ENCODE peak calls at places on chromosome 15, in eight cellular contexts. P, A, I, J, F, C, R and Z are unnamed samples.

GRCh38 chr15:91866971-91867372 is 13.5 kb downstream of the SLCO3A1 start:
- DNase-seq in P (no peak), A (peak; percentile 67), I (no peak), J (no peak), F (no peak), C (peak; percentile 69), R (peak; percentile 67), Z (no peak)

GRCh38 chr15:29123991-29124390 is 145.6 kb downstream of the NSMCE3 start:
- DNase-seq in P (no peak), A (no peak), I (no peak), J (no peak), F (no peak), C (no peak), R (no peak), Z (no peak)

GRCh38 chr15:90201150-90201943 is at the start of gene SEMA4B:
- DNase-seq in P (peak; percentile 57), A (peak; percentile 77), I (peak; percentile 97), J (peak; percentile 73), F (peak; percentile 72), C (peak; percentile 29), R (peak; percentile 79), Z (peak; percentile 92)

GRCh38 chr15:68228143-68228970 is 1.2 kb downstream of the CLN6 start:
- DNase-seq in P (no peak), A (no peak), I (peak; percentile 29), J (no peak), F (no peak), C (no peak), R (no peak), Z (no peak)

GRCh38 chr15:25728816-25729215 is 134.3 kb downstream of the ATP10A start:
- DNase-seq in P (no peak), A (no peak), I (no peak), J (no peak), F (no peak), C (no peak), R (no peak), Z (no peak)

GRCh38 chr15:64067564-64068030 is 21.3 kb upstream of the DAPK2 start:
- DNase-seq in P (peak; percentile 77), A (peak; percentile 19), I (peak; percentile 83), J (peak; percentile 63), F (peak; percentile 83), C (peak; percentile 59), R (peak; percentile 60), Z (peak; percentile 78)

GRCh38 chr15:98835889-98836288 is 171.7 kb downstream of the PGPEP1L start:
- DNase-seq in P (no peak), A (no peak), I (no peak), J (no peak), F (no peak), C (no peak), R (no peak), Z (no peak)

GRCh38 chr15:39321977-39322376 is 258.9 kb upstream of the THBS1 start:
- DNase-seq in P (no peak), A (no peak), I (no peak), J (no peak), F (no peak), C (no peak), R (no peak), Z (no peak)

GRCh38 chr15:77440378-77440999 is 19.8 kb downstream of the HMG20A start:
- DNase-seq in P (no peak), A (no peak), I (no peak), J (no peak), F (no peak), C (peak; percentile 44), R (no peak), Z (peak; percentile 26)

GRCh38 chr15:78082743-78083110 is 5.2 kb upstream of the TBC1D2B start:
- DNase-seq in P (no peak), A (no peak), I (no peak), J (no peak), F (no peak), C (no peak), R (no peak), Z (no peak)

GRCh38 chr15:46751303-46751702 is 966.0 kb upstream of the SEMA6D start:
- DNase-seq in P (no peak), A (no peak), I (no peak), J (no peak), F (no peak), C (no peak), R (no peak), Z (no peak)

GRCh38 chr15:64110945-64111678 is 15.3 kb downstream of the SNX1 start:
- DNase-seq in P (no peak), A (no peak), I (peak; percentile 20), J (no peak), F (no peak), C (no peak), R (no peak), Z (peak; percentile 33)

GRCh38 chr15:68445351-68445750 is 13.4 kb upstream of the ITGA11 start:
- DNase-seq in P (no peak), A (no peak), I (no peak), J (no peak), F (no peak), C (no peak), R (no peak), Z (no peak)

GRCh38 chr15:48332642-48333034 is 1.4 kb downstream of the DUT start:
- DNase-seq in P (no peak), A (no peak), I (peak; percentile 19), J (no peak), F (no peak), C (no peak), R (no peak), Z (no peak)

GRCh38 chr15:55741592-55742497 is 1.1 kb downstream of the PRTG start:
- DNase-seq in P (peak; percentile 33), A (no peak), I (peak; percentile 53), J (no peak), F (no peak), C (no peak), R (peak; percentile 25), Z (peak; percentile 28)

GRCh38 chr15:79140846-79141570 is 50.4 kb upstream of the RASGRF1 start:
- DNase-seq in P (no peak), A (no peak), I (no peak), J (no peak), F (no peak), C (no peak), R (no peak), Z (no peak)
- TF ChIP-seq CTCF in P (no peak), A (no peak), I (no peak), J (no peak), F (no peak), C (no peak), R (no peak), Z (no peak)

DNA sequence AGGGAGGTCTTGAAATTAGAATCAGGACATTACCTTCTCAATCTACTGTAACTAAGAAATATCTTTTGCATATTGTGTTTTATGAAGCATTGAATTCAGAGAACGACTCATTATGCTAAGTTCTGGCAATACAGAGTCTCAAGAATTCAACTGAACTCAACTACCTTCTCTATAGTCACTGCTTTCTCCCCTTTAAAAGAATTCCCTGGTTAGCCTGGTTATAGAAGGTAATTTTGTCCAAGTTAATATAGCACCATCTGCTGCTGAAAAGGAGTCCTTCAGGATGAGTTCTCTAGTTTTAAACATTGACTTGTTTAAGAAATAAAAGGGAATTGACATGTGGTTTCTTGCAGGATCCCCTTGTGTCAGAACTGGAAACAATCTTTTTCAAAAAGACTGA is 60.2 kb downstream of the IL16 start:
- DNase-seq in P (no peak), A (no peak), I (no peak), J (no peak), F (no peak), C (peak; percentile 85), R (no peak), Z (no peak)
- TF ChIP-seq CTCF in P (no peak), A (peak; percentile 62), I (no peak), J (peak; percentile 19), F (peak; percentile 63), C (peak; percentile 58), R (peak; percentile 33), Z (peak; percentile 23)

GRCh38 chr15:41047474-41047873 is 68.6 kb downstream of the INO80 start:
- DNase-seq in P (no peak), A (no peak), I (no peak), J (no peak), F (no peak), C (no peak), R (no peak), Z (no peak)

GRCh38 chr15:41051139-41051538 is 64.9 kb downstream of the INO80 start:
- DNase-seq in P (no peak), A (no peak), I (no peak), J (no peak), F (no peak), C (no peak), R (no peak), Z (no peak)

GRCh38 chr15:41043276-41043675 is 72.8 kb downstream of the INO80 start:
- DNase-seq in P (no peak), A (no peak), I (no peak), J (no peak), F (no peak), C (peak; percentile 79), R (no peak), Z (no peak)

GRCh38 chr15:41042851-41043250 is 73.2 kb downstream of the INO80 start:
- DNase-seq in P (no peak), A (no peak), I (no peak), J (no peak), F (no peak), C (no peak), R (no peak), Z (no peak)

GRCh38 chr15:41048397-41048796 is 67.7 kb downstream of the INO80 start:
- DNase-seq in P (no peak), A (no peak), I (peak; percentile 15), J (no peak), F (no peak), C (no peak), R (no peak), Z (peak; percentile 32)
- TF ChIP-seq CTCF in P (no peak), A (no peak), I (no peak), J (no peak), F (no peak), C (no peak), R (no peak), Z (no peak)

GRCh38 chr15:73249499-73249898 is 119.3 kb downstream of the HCN4 start:
- DNase-seq in P (no peak), A (no peak), I (no peak), J (no peak), F (no peak), C (peak; percentile 11), R (no peak), Z (no peak)
- TF ChIP-seq CTCF in P (no peak), A (no peak), I (no peak), J (no peak), F (no peak), C (no peak), R (no peak), Z (no peak)

GRCh38 chr15:42215854-42216829 is 8.0 kb upstream of the VPS39 start:
- DNase-seq in P (no peak), A (no peak), I (no peak), J (no peak), F (no peak), C (peak; percentile 13), R (no peak), Z (no peak)
- TF ChIP-seq CTCF in P (no peak), A (peak; percentile 26), I (no peak), J (no peak), F (no peak), C (no peak), R (no peak), Z (peak; percentile 35)

DNA sequence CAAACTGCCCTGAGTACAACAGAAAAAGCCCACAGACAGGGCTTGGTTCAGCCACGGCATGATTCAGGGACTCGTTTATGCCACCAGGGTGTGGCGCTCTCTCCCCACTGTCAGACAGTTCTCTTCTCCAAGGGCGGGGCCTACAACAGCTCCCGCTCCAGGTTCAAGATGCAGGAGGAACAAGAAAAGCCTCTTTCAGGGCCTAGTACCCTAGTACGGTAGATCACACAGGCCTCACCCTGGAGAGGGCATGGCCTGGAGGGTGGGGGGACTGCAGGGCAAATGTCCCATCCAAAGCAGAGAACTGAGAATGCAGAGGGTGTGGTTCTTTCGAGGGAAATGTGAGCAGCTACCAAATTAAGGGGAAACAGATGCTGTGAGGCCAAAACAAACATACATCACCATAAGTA is 12.0 kb downstream of the MESD start:
- DNase-seq in P (peak; percentile 73), A (peak; percentile 57), I (no peak), J (peak; percentile 27), F (peak; percentile 63), C (peak; percentile 61), R (peak; percentile 52), Z (peak; percentile 32)
- TF ChIP-seq CTCF in P (peak; percentile 53), A (peak; percentile 69), I (peak; percentile 36), J (peak; percentile 13), F (peak; percentile 81), C (peak; percentile 63), R (peak; percentile 53), Z (peak; percentile 25)